ENCODE peak calls at places on chromosomes 5 and 9, in nine cellular contexts. One of them, this sample, is unnamed.

GRCh38 chr5:132491368-132492364 is 1.1 kb upstream of the IRF1 start:
- DNase-seq in NCI-H774: no peak
- DNase-seq in NCI-H2171 treated with DMSO at 0.1 percent for 48 hours: no peak
- DNase-seq in WTC11: peak; percentile 30
- DNase-seq in G401: no peak
- DNase-seq in LoVo: no peak
- DNase-seq in ACHN: no peak
- DNase-seq in effector memory CD4-positive, alpha-beta T cell: no peak
- DNase-seq in aorta: no peak
- DNase-seq in this sample: no peak

GRCh38 chr5:179115845-179116524 is 55.8 kb downstream of the ZNF354C start:
- DNase-seq in NCI-H774: no peak
- DNase-seq in NCI-H2171 treated with DMSO at 0.1 percent for 48 hours: no peak
- DNase-seq in WTC11: no peak
- DNase-seq in G401: no peak
- DNase-seq in LoVo: no peak
- DNase-seq in ACHN: no peak
- DNase-seq in effector memory CD4-positive, alpha-beta T cell: no peak
- DNase-seq in aorta: no peak
- DNase-seq in this sample: no peak

GRCh38 chr9:74497750-74498615 is 848 bp downstream of the RORB start:
- DNase-seq in NCI-H774: no peak
- DNase-seq in NCI-H2171 treated with DMSO at 0.1 percent for 48 hours: no peak
- DNase-seq in WTC11: peak; percentile 63
- DNase-seq in G401: no peak
- DNase-seq in LoVo: no peak
- DNase-seq in ACHN: no peak
- DNase-seq in effector memory CD4-positive, alpha-beta T cell: no peak
- DNase-seq in aorta: peak; percentile 49
- DNase-seq in this sample: no peak

GRCh38 chr5:68478306-68479091 is 262.9 kb downstream of the PIK3R1 start:
- DNase-seq in NCI-H774: no peak
- DNase-seq in NCI-H2171 treated with DMSO at 0.1 percent for 48 hours: peak; percentile 61
- DNase-seq in WTC11: no peak
- DNase-seq in G401: no peak
- DNase-seq in LoVo: no peak
- DNase-seq in ACHN: no peak
- DNase-seq in effector memory CD4-positive, alpha-beta T cell: no peak
- DNase-seq in aorta: no peak
- DNase-seq in this sample: no peak

GRCh38 chr9:3863114-3863528 is 337.3 kb upstream of the RFX3 start:
- DNase-seq in NCI-H774: no peak
- DNase-seq in NCI-H2171 treated with DMSO at 0.1 percent for 48 hours: no peak
- DNase-seq in WTC11: no peak
- DNase-seq in G401: no peak
- DNase-seq in LoVo: peak; percentile 70
- DNase-seq in ACHN: peak; percentile 59
- DNase-seq in effector memory CD4-positive, alpha-beta T cell: no peak
- DNase-seq in aorta: peak; percentile 49
- DNase-seq in this sample: no peak

GRCh38 chr9:137339045-137339444 is 37.0 kb upstream of the NRARP start:
- DNase-seq in NCI-H774: no peak
- DNase-seq in NCI-H2171 treated with DMSO at 0.1 percent for 48 hours: no peak
- DNase-seq in WTC11: no peak
- DNase-seq in G401: no peak
- DNase-seq in LoVo: no peak
- DNase-seq in ACHN: no peak
- DNase-seq in effector memory CD4-positive, alpha-beta T cell: no peak
- DNase-seq in aorta: no peak
- DNase-seq in this sample: no peak

GRCh38 chr5:8683528-8683927 is 814.6 kb downstream of the MTRR start:
- DNase-seq in NCI-H774: peak; percentile 51
- DNase-seq in NCI-H2171 treated with DMSO at 0.1 percent for 48 hours: peak; percentile 94
- DNase-seq in WTC11: no peak
- DNase-seq in G401: peak; percentile 7
- DNase-seq in LoVo: no peak
- DNase-seq in ACHN: no peak
- DNase-seq in effector memory CD4-positive, alpha-beta T cell: no peak
- DNase-seq in aorta: no peak
- DNase-seq in this sample: no peak

GRCh38 chr9:38018964-38019602 is 49.9 kb downstream of the SHB start:
- DNase-seq in NCI-H774: peak; percentile 48
- DNase-seq in NCI-H2171 treated with DMSO at 0.1 percent for 48 hours: peak; percentile 47
- DNase-seq in WTC11: no peak
- DNase-seq in G401: peak; percentile 16
- DNase-seq in LoVo: no peak
- DNase-seq in ACHN: peak; percentile 63
- DNase-seq in effector memory CD4-positive, alpha-beta T cell: no peak
- DNase-seq in aorta: no peak
- DNase-seq in this sample: no peak

GRCh38 chr5:6111131-6111530 is 267.2 kb downstream of the MED10 start:
- DNase-seq in NCI-H774: no peak
- DNase-seq in NCI-H2171 treated with DMSO at 0.1 percent for 48 hours: no peak
- DNase-seq in WTC11: no peak
- DNase-seq in G401: no peak
- DNase-seq in LoVo: no peak
- DNase-seq in ACHN: no peak
- DNase-seq in effector memory CD4-positive, alpha-beta T cell: no peak
- DNase-seq in aorta: no peak
- DNase-seq in this sample: no peak

GRCh38 chr5:43036409-43036808 is 3.7 kb downstream of the ANXA2R start:
- DNase-seq in NCI-H774: no peak
- DNase-seq in NCI-H2171 treated with DMSO at 0.1 percent for 48 hours: no peak
- DNase-seq in WTC11: no peak
- DNase-seq in G401: no peak
- DNase-seq in LoVo: no peak
- DNase-seq in ACHN: no peak
- DNase-seq in effector memory CD4-positive, alpha-beta T cell: no peak
- DNase-seq in aorta: no peak
- DNase-seq in this sample: no peak

This sample was measured in T follicular helper cell.